ENCODE peak calls at places on chromosome 9, in ten cellular contexts. W is brain microvascular endothelial cell; Z is globus pallidus; H is HCT116; P is HuH-7; B is CD8-positive, alpha-beta T cell; I is stimulated activated CD4-positive, alpha-beta T cell treated with anti-CD3 and anti-CD28 coated beads, Interleukin-12 subunit alpha, Interleukin-12 subunit beta, amount 100 ng/mL, for 4 hours; G is naive thymus-derived CD8-positive, alpha-beta T cell; K is aorta; N is kidney epithelial cell. D is an unnamed sample.

GRCh38 chr9:127778280-127779135 is at the start of gene SH2D3C:
- DNase-seq in W (no peak), Z (no peak), H (no peak), P (no peak), B (no peak), I (peak), G (peak), K (no peak), N (no peak), D (no peak)

GRCh38 chr9:82488319-82488701 is 499.7 kb downstream of the SPATA31D1 start:
- DNase-seq in W (no peak), Z (no peak), H (no peak), P (no peak), B (no peak), I (no peak), G (no peak), K (no peak), N (no peak), D (no peak)

GRCh38 chr9:91949946-91950664 is at the start of gene ROR2:
- DNase-seq in W (no peak), Z (peak), H (peak), P (peak), B (no peak), I (peak), G (peak), K (peak), N (no peak), D (no peak)

GRCh38 chr9:81473708-81474107 is 215.6 kb downstream of the TLE1 start:
- DNase-seq in W (no peak), Z (no peak), H (no peak), P (no peak), B (no peak), I (no peak), G (no peak), K (no peak), N (no peak), D (no peak)

GRCh38 chr9:106644661-106645060 is 218.3 kb upstream of the ZNF462 start:
- DNase-seq in W (no peak), Z (no peak), H (no peak), P (no peak), B (no peak), I (no peak), G (no peak), K (no peak), N (no peak), D (no peak)

GRCh38 chr9:77731008-77731698 is 83.0 kb upstream of the GNA14 start:
- DNase-seq in W (no peak), Z (no peak), H (no peak), P (no peak), B (no peak), I (no peak), G (no peak), K (no peak), N (no peak), D (no peak)

GRCh38 chr9:137320555-137321384 is 18.7 kb upstream of the NRARP start:
- DNase-seq in W (no peak), Z (no peak), H (no peak), P (peak), B (no peak), I (no peak), G (no peak), K (peak), N (no peak), D (no peak)

GRCh38 chr9:14989811-14990210 is 79.6 kb upstream of the FREM1 start:
- DNase-seq in W (peak), Z (no peak), H (no peak), P (no peak), B (no peak), I (no peak), G (no peak), K (no peak), N (no peak), D (no peak)

GRCh38 chr9:112127281-112127680 is 47.8 kb downstream of the SUSD1 start:
- DNase-seq in W (no peak), Z (no peak), H (no peak), P (no peak), B (no peak), I (no peak), G (no peak), K (no peak), N (no peak), D (no peak)

GRCh38 chr9:37220971-37221370 is 100.6 kb downstream of the ZCCHC7 start:
- DNase-seq in W (no peak), Z (no peak), H (no peak), P (no peak), B (no peak), I (no peak), G (no peak), K (no peak), N (no peak), D (no peak)

GRCh38 chr9:98879094-98879957 is 64.4 kb upstream of the COL15A1 start:
- DNase-seq in W (no peak), Z (no peak), H (no peak), P (no peak), B (no peak), I (no peak), G (no peak), K (no peak), N (no peak), D (no peak)

GRCh38 chr9:73132034-73132776 is 19.5 kb upstream of the ANXA1 start:
- DNase-seq in W (peak), Z (peak), H (no peak), P (no peak), B (peak), I (peak), G (peak), K (peak), N (no peak), D (peak)

GRCh38 chr9:3809724-3810123 is 283.9 kb upstream of the RFX3 start:
- DNase-seq in W (no peak), Z (no peak), H (peak), P (no peak), B (no peak), I (no peak), G (no peak), K (no peak), N (peak), D (no peak)

GRCh38 chr9:37251452-37251851 is 131.1 kb downstream of the ZCCHC7 start:
- DNase-seq in W (no peak), Z (no peak), H (no peak), P (no peak), B (no peak), I (no peak), G (no peak), K (no peak), N (no peak), D (no peak)